ENCODE peak calls at places on chromosome 2, in six cellular contexts. One of them, this sample, is unnamed.

GRCh38 chr2:172655091-172655837 is 80.4 kb upstream of the RAPGEF4 start:
- DNase-seq in stomach: no peak
- DNase-seq in heart left ventricle: no peak
- DNase-seq in AG10803: peak
- DNase-seq in kidney: no peak
- DNase-seq in AG09309: peak
- DNase-seq in this sample: no peak

GRCh38 chr2:45990131-45990530 is 307.1 kb upstream of the EPAS1 start:
- DNase-seq in heart left ventricle: no peak
- DNase-seq in AG10803: no peak
- DNase-seq in AG09309: no peak
- DNase-seq in stomach: no peak
- DNase-seq in kidney: no peak
- DNase-seq in this sample: no peak

GRCh38 chr2:332592-332991 is 44.7 kb upstream of the ALKAL2 start:
- DNase-seq in heart left ventricle: no peak
- DNase-seq in AG09309: no peak
- DNase-seq in stomach: no peak
- DNase-seq in AG10803: no peak
- DNase-seq in kidney: no peak
- DNase-seq in this sample: no peak

GRCh38 chr2:176104338-176105077 is 2.6 kb upstream of the HOXD11 start:
- DNase-seq in AG10803: peak
- DNase-seq in kidney: peak
- DNase-seq in stomach: no peak
- DNase-seq in AG09309: peak
- DNase-seq in heart left ventricle: no peak
- DNase-seq in this sample: no peak

GRCh38 chr2:241818943-241819270 is 9.9 kb downstream of the NEU4 start:
- DNase-seq in AG10803: no peak
- DNase-seq in stomach: peak
- DNase-seq in AG09309: no peak
- DNase-seq in kidney: peak
- DNase-seq in heart left ventricle: no peak
- DNase-seq in this sample: no peak

GRCh38 chr2:163682695-163683094 is 53.1 kb downstream of the FIGN start:
- DNase-seq in AG09309: no peak
- DNase-seq in kidney: no peak
- DNase-seq in heart left ventricle: no peak
- DNase-seq in AG10803: peak
- DNase-seq in stomach: no peak
- DNase-seq in this sample: no peak

GRCh38 chr2:108215794-108216211 is 24.0 kb upstream of the SULT1C3 start:
- DNase-seq in AG09309: peak
- DNase-seq in kidney: no peak
- DNase-seq in heart left ventricle: no peak
- DNase-seq in stomach: peak
- DNase-seq in AG10803: peak
- DNase-seq in this sample: no peak

GRCh38 chr2:20608666-20609348 is 42.1 kb downstream of the HS1BP3 start:
- DNase-seq in heart left ventricle: no peak
- DNase-seq in AG09309: no peak
- DNase-seq in kidney: no peak
- DNase-seq in AG10803: no peak
- DNase-seq in stomach: no peak
- DNase-seq in this sample: no peak

GRCh38 chr2:10305254-10305635 is 2.5 kb downstream of the HPCAL1 start:
- DNase-seq in kidney: no peak
- DNase-seq in stomach: no peak
- DNase-seq in heart left ventricle: no peak
- DNase-seq in AG10803: peak
- DNase-seq in AG09309: no peak
- DNase-seq in this sample: no peak

GRCh38 chr2:133977385-133977784 is 276.5 kb upstream of the MGAT5 start:
- DNase-seq in AG10803: no peak
- DNase-seq in heart left ventricle: no peak
- DNase-seq in AG09309: no peak
- DNase-seq in stomach: no peak
- DNase-seq in kidney: no peak
- DNase-seq in this sample: no peak

GRCh38 chr2:218984239-218985020 is 554 bp downstream of the FEV start:
- DNase-seq in stomach: no peak
- DNase-seq in kidney: peak
- DNase-seq in AG09309: no peak
- DNase-seq in AG10803: no peak
- DNase-seq in heart left ventricle: peak
- DNase-seq in this sample: no peak

GRCh38 chr2:66573412-66573811 is 138.5 kb downstream of the MEIS1 start:
- DNase-seq in AG09309: no peak
- DNase-seq in heart left ventricle: no peak
- DNase-seq in kidney: no peak
- DNase-seq in stomach: no peak
- DNase-seq in AG10803: no peak
- DNase-seq in this sample: no peak
- H3K4me3 ChIP-seq in AG09309: no peak
- H3K4me3 ChIP-seq in heart left ventricle: no peak
- H3K4me3 ChIP-seq in kidney: no peak
- H3K4me3 ChIP-seq in stomach: no peak
- H3K4me3 ChIP-seq in AG10803: no peak
- H3K4me3 ChIP-seq in this sample: no peak

GRCh38 chr2:195779491-195779890 is 122.5 kb downstream of the SLC39A10 start:
- DNase-seq in AG10803: no peak
- DNase-seq in heart left ventricle: no peak
- DNase-seq in kidney: no peak
- DNase-seq in stomach: no peak
- DNase-seq in AG09309: no peak
- DNase-seq in this sample: no peak
- TF ChIP-seq CTCF in AG10803: no peak
- TF ChIP-seq CTCF in heart left ventricle: no peak
- TF ChIP-seq CTCF in kidney: no peak
- TF ChIP-seq CTCF in stomach: no peak
- TF ChIP-seq CTCF in AG09309: no peak
- TF ChIP-seq CTCF in this sample: no peak

GRCh38 chr2:66695211-66695735 is 260.3 kb downstream of the MEIS1 start:
- DNase-seq in kidney: no peak
- DNase-seq in heart left ventricle: no peak
- DNase-seq in AG09309: no peak
- DNase-seq in stomach: no peak
- DNase-seq in AG10803: no peak
- DNase-seq in this sample: no peak

GRCh38 chr2:66697346-66697745 is 262.4 kb downstream of the MEIS1 start:
- DNase-seq in kidney: no peak
- DNase-seq in AG10803: no peak
- DNase-seq in stomach: no peak
- DNase-seq in AG09309: no peak
- DNase-seq in heart left ventricle: no peak
- DNase-seq in this sample: no peak

GRCh38 chr2:66696856-66697255 is 261.9 kb downstream of the MEIS1 start:
- DNase-seq in AG10803: no peak
- DNase-seq in heart left ventricle: no peak
- DNase-seq in stomach: no peak
- DNase-seq in AG09309: no peak
- DNase-seq in kidney: no peak
- DNase-seq in this sample: no peak

GRCh38 chr2:66694087-66694858 is 259.3 kb downstream of the MEIS1 start:
- DNase-seq in kidney: no peak
- DNase-seq in stomach: no peak
- DNase-seq in AG10803: no peak
- DNase-seq in heart left ventricle: no peak
- DNase-seq in AG09309: no peak
- DNase-seq in this sample: no peak

DNA sequence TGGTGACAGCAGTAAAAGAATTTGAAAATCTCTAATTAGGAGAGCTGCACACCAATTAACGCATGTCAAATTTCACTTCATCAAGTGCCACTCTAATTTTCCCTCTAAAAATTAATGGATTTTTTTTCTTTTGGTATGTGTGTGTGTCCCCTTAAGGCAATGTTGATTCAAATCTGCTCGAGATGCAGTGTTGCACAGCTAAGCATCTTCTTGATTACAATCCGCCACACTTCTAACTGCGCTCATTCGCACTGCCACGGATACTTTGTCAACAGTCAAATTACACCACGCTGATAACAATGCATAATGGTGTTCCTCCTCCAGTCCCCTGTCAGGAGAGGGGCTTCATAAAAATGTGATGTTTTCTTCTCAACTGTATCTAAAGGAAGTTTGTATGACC is 261.4 kb downstream of the MEIS1 start:
- DNase-seq in stomach: no peak
- DNase-seq in heart left ventricle: no peak
- DNase-seq in AG10803: no peak
- DNase-seq in kidney: no peak
- DNase-seq in AG09309: no peak
- DNase-seq in this sample: no peak
- H3K4me3 ChIP-seq in stomach: no peak
- H3K4me3 ChIP-seq in heart left ventricle: no peak
- H3K4me3 ChIP-seq in AG10803: no peak
- H3K4me3 ChIP-seq in kidney: no peak
- H3K4me3 ChIP-seq in AG09309: no peak
- H3K4me3 ChIP-seq in this sample: no peak

GRCh38 chr2:27857417-27858172 is 32.6 kb downstream of the RBKS start:
- DNase-seq in kidney: no peak
- DNase-seq in stomach: no peak
- DNase-seq in heart left ventricle: no peak
- DNase-seq in AG10803: peak
- DNase-seq in AG09309: peak
- DNase-seq in this sample: no peak

GRCh38 chr2:27856386-27856785 is 33.8 kb downstream of the RBKS start:
- DNase-seq in AG09309: no peak
- DNase-seq in kidney: no peak
- DNase-seq in stomach: no peak
- DNase-seq in heart left ventricle: no peak
- DNase-seq in AG10803: no peak
- DNase-seq in this sample: no peak

GRCh38 chr2:27856956-27857355 is 33.2 kb downstream of the RBKS start:
- DNase-seq in AG10803: no peak
- DNase-seq in kidney: no peak
- DNase-seq in AG09309: no peak
- DNase-seq in stomach: no peak
- DNase-seq in heart left ventricle: no peak
- DNase-seq in this sample: no peak

GRCh38 chr2:27854224-27854623 is 36.0 kb downstream of the RBKS start:
- DNase-seq in kidney: no peak
- DNase-seq in AG09309: no peak
- DNase-seq in AG10803: no peak
- DNase-seq in stomach: peak
- DNase-seq in heart left ventricle: no peak
- DNase-seq in this sample: no peak

DNA sequence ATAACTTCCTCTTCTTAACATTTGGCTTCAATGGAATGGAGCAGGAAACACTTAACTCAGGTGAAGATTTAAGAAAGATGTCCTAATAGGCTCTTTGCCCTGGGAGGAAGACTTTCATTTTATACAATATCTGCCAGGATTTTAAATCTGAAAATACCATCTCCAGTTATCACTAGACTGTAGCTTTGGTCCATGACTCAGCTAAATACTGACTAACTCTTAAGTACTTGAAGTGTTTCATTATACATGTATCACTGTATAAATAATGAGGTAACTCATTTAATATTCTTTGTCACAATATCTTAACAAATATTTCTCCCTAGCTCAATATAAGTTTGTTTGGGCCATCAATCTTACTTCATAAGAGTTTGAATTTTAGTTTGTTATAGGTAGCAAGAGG is 34.7 kb downstream of the RBKS start:
- DNase-seq in stomach: no peak
- DNase-seq in AG10803: peak
- DNase-seq in heart left ventricle: no peak
- DNase-seq in kidney: no peak
- DNase-seq in AG09309: peak
- DNase-seq in this sample: no peak
- TF ChIP-seq CTCF in stomach: no peak
- TF ChIP-seq CTCF in AG10803: no peak
- TF ChIP-seq CTCF in heart left ventricle: no peak
- TF ChIP-seq CTCF in kidney: no peak
- TF ChIP-seq CTCF in AG09309: no peak
- TF ChIP-seq CTCF in this sample: no peak

DNA sequence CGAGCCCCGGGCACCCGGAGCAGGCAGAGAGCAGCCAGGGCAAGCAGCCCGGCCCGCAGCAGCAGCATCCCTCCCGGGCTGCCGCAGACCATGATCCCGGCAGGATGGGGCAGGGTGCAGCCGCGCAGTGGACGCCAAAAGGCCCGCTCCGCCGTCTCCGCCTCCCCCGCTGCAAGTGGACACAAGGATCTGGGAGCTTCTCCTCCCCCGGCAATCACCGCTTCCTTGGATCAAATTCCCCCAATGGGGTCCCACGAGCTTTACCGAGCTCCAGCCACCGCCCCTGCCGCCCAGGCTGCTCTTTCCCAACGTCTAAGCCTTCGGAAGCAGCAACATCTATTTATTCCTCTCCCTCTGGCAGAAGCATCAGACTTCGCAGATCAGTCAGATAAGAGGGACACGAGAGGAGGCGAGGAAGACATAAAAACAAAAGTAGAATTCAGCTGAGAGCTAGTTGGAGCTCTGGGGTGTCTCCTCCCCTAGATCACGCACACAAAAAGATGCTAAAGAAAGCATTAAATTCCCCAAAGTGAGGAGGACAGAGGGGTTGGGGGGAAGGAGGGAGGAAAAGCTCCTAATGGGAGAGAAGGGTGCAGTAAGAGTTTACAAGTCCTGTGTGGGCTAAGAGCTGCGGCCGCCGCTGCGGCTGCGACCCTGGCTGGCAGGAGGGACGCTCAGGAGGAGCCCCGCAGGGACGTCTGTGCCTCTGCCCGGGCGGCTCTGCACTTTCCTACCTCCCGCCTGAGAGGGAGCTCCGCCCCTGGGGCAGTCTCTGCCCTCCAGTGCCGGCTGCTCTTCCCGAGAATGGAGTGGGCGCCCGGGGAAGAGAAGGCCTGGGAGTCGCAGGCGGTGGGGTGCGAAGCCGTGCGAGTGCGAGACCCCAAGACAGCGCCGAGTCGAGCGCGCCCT is at the start of gene FRZB:
- DNase-seq in stomach: peak
- DNase-seq in AG09309: no peak
- DNase-seq in kidney: peak
- DNase-seq in AG10803: peak
- DNase-seq in heart left ventricle: peak
- DNase-seq in this sample: no peak
- H3K4me3 ChIP-seq in stomach: peak
- H3K4me3 ChIP-seq in AG09309: peak
- H3K4me3 ChIP-seq in kidney: peak
- H3K4me3 ChIP-seq in AG10803: peak
- H3K4me3 ChIP-seq in heart left ventricle: peak
- H3K4me3 ChIP-seq in this sample: no peak

DNA sequence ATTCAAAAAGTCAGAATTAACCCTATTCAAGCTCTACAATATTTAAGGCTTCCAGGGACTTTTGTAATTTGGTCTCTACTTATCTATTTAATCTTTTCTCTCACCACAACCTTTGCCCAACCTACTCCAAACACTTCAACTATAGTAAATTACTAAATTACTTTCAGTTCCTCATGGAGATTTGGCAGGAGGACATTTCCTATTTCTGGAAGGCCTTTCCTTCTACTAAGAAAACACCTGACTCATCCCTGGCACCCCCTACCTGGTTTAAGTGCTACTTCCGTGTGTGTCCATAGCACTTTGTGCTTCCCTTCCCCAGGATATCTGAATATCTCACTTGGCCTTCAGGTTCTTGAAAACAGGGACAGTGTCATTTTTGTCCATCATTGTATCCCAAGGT is 96.3 kb downstream of the UPP2 start:
- DNase-seq in AG09309: no peak
- DNase-seq in AG10803: no peak
- DNase-seq in kidney: no peak
- DNase-seq in stomach: peak
- DNase-seq in heart left ventricle: no peak
- DNase-seq in this sample: no peak
- TF ChIP-seq CTCF in AG09309: no peak
- TF ChIP-seq CTCF in AG10803: no peak
- TF ChIP-seq CTCF in kidney: no peak
- TF ChIP-seq CTCF in stomach: no peak
- TF ChIP-seq CTCF in heart left ventricle: no peak
- TF ChIP-seq CTCF in this sample: no peak

GRCh38 chr2:203897544-203897943 is 30.0 kb downstream of the CTLA4 start:
- DNase-seq in heart left ventricle: no peak
- DNase-seq in AG10803: no peak
- DNase-seq in kidney: no peak
- DNase-seq in stomach: no peak
- DNase-seq in AG09309: no peak
- DNase-seq in this sample: no peak
- H3K4me3 ChIP-seq in heart left ventricle: no peak
- H3K4me3 ChIP-seq in AG10803: no peak
- H3K4me3 ChIP-seq in kidney: no peak
- H3K4me3 ChIP-seq in stomach: no peak
- H3K4me3 ChIP-seq in AG09309: no peak
- H3K4me3 ChIP-seq in this sample: no peak

This sample was measured in GM12864.